ENCODE peak calls at places on chromosomes 11 and 22, in nine cellular contexts. N is transverse colon, H is pancreas, C is AG10803, A is AG04449, I is fibroblast of the aortic adventitia, T is left lung, S is A549, O is uterus. R is an unnamed sample.

GRCh38 chr11:7871056-7871455 is 60.0 kb downstream of the OR10A6 start:
- DNase-seq in S (no peak), A (no peak), T (no peak), I (peak), H (no peak), C (no peak), N (no peak), O (no peak), R (no peak)

GRCh38 chr22:27986937-27987336 is 67.9 kb upstream of the PITPNB start:
- DNase-seq in N (no peak), A (no peak), T (no peak), H (no peak), O (no peak), S (no peak), C (no peak), I (no peak), R (no peak)

GRCh38 chr11:35167451-35167954 is 28.5 kb downstream of the CD44 start:
- DNase-seq in S (no peak), T (no peak), N (no peak), I (peak), C (peak), H (no peak), O (peak), A (no peak), R (no peak)

GRCh38 chr11:107858217-107859070 is at the start of gene SLC35F2:
- DNase-seq in N (peak), C (peak), H (peak), A (no peak), O (peak), I (peak), T (peak), S (peak), R (peak)

GRCh38 chr11:33266418-33267215 is 9.4 kb downstream of the HIPK3 start:
- DNase-seq in N (no peak), A (no peak), H (no peak), T (no peak), C (peak), O (peak), S (peak), I (peak), R (peak)

GRCh38 chr22:25159028-25159427 is 40.6 kb upstream of the CRYBB3 start:
- DNase-seq in A (no peak), S (no peak), N (no peak), T (no peak), H (no peak), C (no peak), O (no peak), I (no peak), R (no peak)

GRCh38 chr11:62602141-62603071 is 741 bp upstream of the MTA2 start:
- DNase-seq in N (peak), I (peak), O (peak), A (no peak), H (peak), T (peak), C (peak), S (peak), R (peak)

GRCh38 chr22:43446881-43447280 is 35.1 kb downstream of the MPPED1 start:
- DNase-seq in T (no peak), S (peak), C (no peak), I (no peak), O (peak), H (no peak), N (no peak), A (no peak), R (peak)

GRCh38 chr11:35389897-35390462 is 29.4 kb downstream of the SLC1A2 start:
- DNase-seq in C (no peak), N (no peak), H (no peak), S (no peak), T (no peak), O (no peak), I (no peak), A (no peak), R (no peak)

GRCh38 chr11:66113132-66113856 is 43.2 kb downstream of the PACS1 start:
- DNase-seq in S (peak), O (no peak), H (no peak), N (no peak), T (no peak), I (peak), C (peak), A (peak), R (peak)

DNA sequence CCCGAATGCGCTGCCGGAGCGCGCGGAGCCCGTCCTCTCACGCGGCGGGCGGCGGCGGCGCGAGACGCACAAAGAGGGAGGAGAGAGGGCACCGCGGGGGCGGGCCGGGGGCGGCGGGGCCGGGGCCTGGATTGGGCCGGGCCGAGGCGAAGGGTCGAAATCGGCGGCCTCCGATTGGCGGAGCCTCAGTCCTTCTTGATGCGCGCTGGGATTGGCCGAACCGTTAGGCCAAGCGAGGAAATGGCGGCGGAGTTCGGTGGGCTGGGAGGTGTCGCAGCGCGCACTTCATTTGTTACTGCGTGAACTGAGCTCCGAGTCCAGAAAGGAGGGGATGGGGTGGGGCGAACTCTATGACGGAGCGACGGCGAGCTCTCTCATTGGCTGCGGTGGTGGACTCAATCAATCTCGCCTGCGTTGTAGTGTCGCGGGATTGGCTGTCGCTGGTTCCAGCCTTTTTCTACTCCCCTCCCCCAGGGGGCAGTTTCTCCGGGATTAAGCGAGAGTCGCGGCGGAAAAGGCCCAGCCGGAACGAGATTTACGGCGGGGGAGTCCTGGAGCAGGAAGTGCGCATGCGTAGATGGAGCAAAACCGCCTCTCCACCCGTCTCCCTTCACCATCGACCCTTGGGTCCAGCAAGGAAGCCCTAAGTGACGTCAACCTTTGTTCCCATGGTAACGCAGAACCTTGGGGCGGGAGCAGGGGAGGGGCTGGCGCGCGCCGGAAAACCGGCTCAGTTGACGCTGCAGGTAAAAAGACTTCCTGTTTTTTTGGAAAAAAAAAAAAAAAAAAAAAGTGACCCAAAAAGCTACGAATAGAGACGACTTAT is at the start of gene SF1:
- DNase-seq in A (peak), T (peak), O (peak), N (peak), H (peak), C (peak), I (peak), S (peak), R (peak)
- TF ChIP-seq CTCF in A (no peak), T (no peak), O (peak), N (no peak), H (no peak), C (no peak), I (no peak), S (no peak), R (no peak)

GRCh38 chr11:18012906-18013781 is at the start of gene SERGEF:
- DNase-seq in N (peak), S (peak), H (peak), A (no peak), T (peak), C (peak), O (peak), I (peak), R (peak)
- TF ChIP-seq CTCF in N (no peak), S (no peak), H (peak), A (no peak), T (peak), C (no peak), O (peak), I (no peak), R (peak)

DNA sequence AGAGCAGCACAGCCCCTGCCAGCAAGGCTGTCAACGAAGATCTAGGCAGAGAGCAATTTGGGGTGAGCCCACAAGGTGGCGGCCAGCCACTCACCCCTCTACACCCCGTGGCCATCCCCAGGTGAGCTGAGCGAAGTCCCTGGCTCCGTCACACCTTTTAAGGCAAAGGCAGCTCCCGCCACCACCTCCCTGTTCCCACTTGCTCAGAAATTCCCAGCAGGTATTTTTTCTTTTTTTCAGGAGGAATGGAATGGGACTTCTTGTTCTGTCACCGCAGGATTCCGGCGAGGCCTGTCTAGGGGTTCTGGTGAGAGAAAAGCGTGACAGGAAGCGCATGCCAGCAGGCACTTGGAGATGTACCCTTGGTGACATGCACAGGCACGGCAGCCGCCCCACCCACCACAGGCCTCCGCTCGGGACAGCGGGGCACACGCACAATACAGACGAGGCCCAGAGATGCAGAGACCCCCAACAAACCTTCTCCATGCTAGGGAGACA is 10.0 kb downstream of the RPL3 start:
- DNase-seq in N (no peak), S (no peak), O (no peak), I (no peak), H (no peak), A (no peak), T (no peak), C (peak), R (no peak)
- TF ChIP-seq CTCF in N (no peak), S (no peak), O (no peak), I (peak), H (no peak), A (peak), T (no peak), C (peak), R (peak)

GRCh38 chr11:69903206-69903605 is 84.0 kb upstream of the FGF3 start:
- DNase-seq in N (no peak), S (no peak), C (no peak), H (no peak), A (no peak), O (no peak), T (peak), I (no peak), R (no peak)

GRCh38 chr11:69896250-69896649 is 77.0 kb upstream of the FGF3 start:
- DNase-seq in O (no peak), C (peak), N (no peak), H (no peak), I (peak), S (no peak), T (no peak), A (no peak), R (no peak)

GRCh38 chr11:69902337-69902736 is 83.1 kb upstream of the FGF3 start:
- DNase-seq in S (no peak), T (peak), H (no peak), O (no peak), I (no peak), N (no peak), A (no peak), C (no peak), R (no peak)

GRCh38 chr11:69898123-69898522 is 78.9 kb upstream of the FGF3 start:
- DNase-seq in I (no peak), C (no peak), O (no peak), T (peak), S (no peak), N (no peak), H (no peak), A (no peak), R (no peak)

DNA sequence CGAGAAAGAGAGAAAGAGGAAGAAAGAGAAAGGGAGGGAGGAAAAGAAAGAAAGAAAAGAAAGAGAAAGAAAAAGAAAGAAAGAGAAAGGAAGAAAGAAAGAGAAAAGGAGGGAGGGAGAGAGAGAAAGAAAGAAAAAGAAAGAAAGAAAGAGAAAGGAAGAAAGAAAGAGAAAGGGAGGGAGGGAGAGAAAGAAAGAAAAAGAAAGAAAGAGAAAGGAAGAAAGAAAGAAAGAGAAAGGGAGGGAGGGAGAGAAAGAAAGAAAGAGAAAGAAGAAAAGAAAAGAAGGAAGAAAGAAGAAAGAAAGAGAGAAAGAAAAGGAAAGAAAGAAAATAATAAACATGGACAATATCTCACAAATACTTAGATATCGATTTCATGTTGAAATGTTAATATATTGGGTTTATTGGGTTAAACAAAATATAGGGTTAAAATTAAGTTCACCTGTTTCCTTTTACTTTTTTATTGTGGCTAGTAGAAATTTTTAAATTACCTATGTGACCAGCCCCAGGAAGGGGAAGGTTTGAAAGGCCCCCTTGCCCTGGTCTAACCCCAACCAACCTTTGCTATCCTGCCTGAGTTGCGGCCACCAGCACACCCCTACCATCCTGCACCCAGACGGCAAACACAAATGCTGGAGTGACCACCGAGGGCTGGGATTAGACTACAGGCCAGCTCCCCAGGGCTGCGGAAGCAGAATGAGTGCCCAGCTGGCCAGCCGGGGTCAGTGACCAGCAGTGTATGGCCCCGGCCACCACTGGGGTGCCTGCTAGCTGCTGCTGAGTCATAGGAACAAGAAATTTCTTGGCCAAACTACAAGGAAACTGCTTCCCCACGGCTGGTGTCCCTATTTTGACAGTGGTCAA is 81.0 kb upstream of the FGF3 start:
- DNase-seq in C (no peak), A (no peak), I (no peak), S (peak), H (peak), T (peak), O (no peak), N (no peak), R (no peak)
- TF ChIP-seq CTCF in C (no peak), A (no peak), I (no peak), S (no peak), H (no peak), T (no peak), O (no peak), N (no peak), R (no peak)

GRCh38 chr11:116842909-116843308 is 5.5 kb upstream of the APOA1 start:
- DNase-seq in C (no peak), I (no peak), T (no peak), H (no peak), O (no peak), S (peak), N (peak), A (no peak), R (peak)

GRCh38 chr11:116840746-116841296 is 3.4 kb upstream of the APOA1 start:
- DNase-seq in S (no peak), O (no peak), I (no peak), N (no peak), T (no peak), C (no peak), H (no peak), A (no peak), R (no peak)

GRCh38 chr11:116842117-116842516 is 4.7 kb upstream of the APOA1 start:
- DNase-seq in A (no peak), C (no peak), I (no peak), S (no peak), O (no peak), H (no peak), N (no peak), T (no peak), R (no peak)

GRCh38 chr11:116838321-116839084 is 1.1 kb upstream of the APOA1 start:
- DNase-seq in A (no peak), I (no peak), H (no peak), N (no peak), C (no peak), O (no peak), T (no peak), S (no peak), R (no peak)

DNA sequence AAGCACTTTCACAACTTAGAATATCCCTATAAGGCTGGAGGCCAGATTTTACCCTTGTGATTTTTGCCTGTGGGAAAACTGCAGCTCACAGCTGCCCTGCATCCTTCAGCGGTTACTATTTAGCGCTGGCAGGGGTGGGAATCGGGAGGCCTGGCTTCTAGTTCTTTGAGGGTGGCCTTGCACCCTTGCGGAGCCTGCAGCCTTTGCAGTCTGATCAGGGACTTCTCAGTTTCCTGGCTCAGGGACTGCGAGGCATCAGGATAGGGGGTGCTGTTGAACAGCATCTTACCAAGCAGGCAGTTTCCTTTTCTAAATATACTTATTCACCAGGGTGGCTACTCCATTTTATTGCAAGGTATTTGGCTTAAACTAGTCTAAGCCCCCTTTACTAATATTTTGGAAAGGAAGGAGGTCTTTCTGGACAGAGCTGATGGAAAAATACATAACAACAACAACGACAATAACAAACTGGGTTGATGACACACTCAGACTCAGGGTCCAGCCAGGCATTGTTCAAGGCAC is 2.9 kb upstream of the APOA1 start:
- DNase-seq in H (no peak), N (no peak), A (no peak), C (peak), S (no peak), O (no peak), I (peak), T (no peak), R (no peak)
- TF ChIP-seq CTCF in H (no peak), N (no peak), A (peak), C (peak), S (no peak), O (no peak), I (peak), T (no peak), R (no peak)

DNA sequence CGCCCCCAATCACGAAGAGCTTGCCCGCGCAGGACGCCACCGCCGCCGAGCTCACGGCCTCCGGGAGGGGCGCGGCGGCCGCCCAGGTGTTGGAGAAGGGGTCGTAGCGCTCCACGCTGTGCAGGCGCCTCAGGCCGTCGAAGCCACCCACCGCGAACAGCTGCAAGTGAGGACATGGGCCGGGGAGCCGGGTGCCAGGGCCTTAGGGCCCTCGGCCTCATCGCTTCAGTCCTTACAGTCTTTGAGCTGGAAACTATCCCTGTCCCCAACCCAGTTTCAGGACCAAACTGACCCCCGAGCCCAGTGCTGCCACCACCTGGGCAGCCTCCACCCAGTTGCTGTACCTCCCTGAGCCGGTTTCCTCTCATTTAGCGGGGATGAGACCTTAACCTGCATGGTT is 7.6 kb downstream of the KLHL35 start:
- DNase-seq in S (peak), C (no peak), T (no peak), A (no peak), H (no peak), I (no peak), N (no peak), O (no peak), R (no peak)
- TF ChIP-seq CTCF in S (peak), C (peak), T (no peak), A (peak), H (no peak), I (peak), N (peak), O (no peak), R (peak)

GRCh38 chr11:11620966-11621880 is 582 bp downstream of the GALNT18 start:
- DNase-seq in I (peak), A (no peak), N (peak), H (peak), O (peak), C (peak), T (peak), S (peak), R (peak)
- TF ChIP-seq CTCF in I (no peak), A (no peak), N (no peak), H (no peak), O (peak), C (no peak), T (no peak), S (peak), R (no peak)

GRCh38 chr11:60891103-60891741 is 15.2 kb downstream of the PRPF19 start:
- DNase-seq in A (no peak), H (no peak), C (no peak), I (no peak), S (no peak), T (no peak), N (no peak), O (no peak), R (no peak)

GRCh38 chr11:60890696-60891095 is 15.7 kb downstream of the PRPF19 start:
- DNase-seq in N (no peak), T (no peak), I (no peak), H (no peak), O (no peak), C (no peak), S (no peak), A (no peak), R (no peak)

GRCh38 chr11:60889869-60890311 is 16.5 kb downstream of the PRPF19 start:
- DNase-seq in O (no peak), H (no peak), I (no peak), N (no peak), S (no peak), C (no peak), A (no peak), T (no peak), R (no peak)

GRCh38 chr11:60887531-60887930 is 18.9 kb downstream of the PRPF19 start:
- DNase-seq in A (no peak), N (peak), H (peak), T (no peak), I (peak), C (peak), O (no peak), S (peak), R (peak)
- TF ChIP-seq CTCF in A (peak), N (peak), H (no peak), T (peak), I (peak), C (peak), O (no peak), S (peak), R (peak)

R was measured in Caco-2.